ENCODE peak calls at places on chromosomes 12 and 14, in four cellular contexts. Q, U, W and Y are unnamed samples.

GRCh38 chr12:22935501-22935900 is 310.5 kb downstream of the ETNK1 start:
- DNase-seq in Q (no peak), U (no peak), W (no peak), Y (no peak)

GRCh38 chr14:97848351-97848980 is 1051.3 kb downstream of the VRK1 start:
- DNase-seq in Q (peak), U (peak), W (no peak), Y (no peak)

GRCh38 chr12:52206309-52207040 is 14.7 kb upstream of the KRT80 start:
- DNase-seq in Q (no peak), U (no peak), W (no peak), Y (no peak)

GRCh38 chr12:75571651-75572050 is 60.2 kb upstream of the KRR1 start:
- DNase-seq in Q (no peak), U (no peak), W (no peak), Y (no peak)

GRCh38 chr14:101219896-101220703 is 316.6 kb upstream of the RTL1 start:
- DNase-seq in Q (no peak), U (no peak), W (no peak), Y (no peak)

GRCh38 chr12:50507930-50508329 is 3.1 kb downstream of the DIP2B start:
- DNase-seq in Q (no peak), U (no peak), W (peak), Y (no peak)

GRCh38 chr14:90061849-90062794 is at the start of gene KCNK13:
- DNase-seq in Q (peak), U (no peak), W (peak), Y (no peak)

GRCh38 chr12:31790759-31791158 is 61.9 kb upstream of the AMN1 start:
- DNase-seq in Q (no peak), U (no peak), W (no peak), Y (no peak)

GRCh38 chr14:69181491-69181890 is 9.8 kb upstream of the EXD2 start:
- DNase-seq in Q (no peak), U (no peak), W (no peak), Y (no peak)

GRCh38 chr12:41795066-41795465 is 349.6 kb downstream of the GXYLT1 start:
- DNase-seq in Q (no peak), U (peak), W (no peak), Y (no peak)

GRCh38 chr12:14834502-14834901 is 8.8 kb downstream of the ART4 start:
- DNase-seq in Q (no peak), U (no peak), W (no peak), Y (no peak)

GRCh38 chr14:74735113-74735512 is 22.2 kb downstream of the FCF1 start:
- DNase-seq in Q (no peak), U (no peak), W (no peak), Y (no peak)

GRCh38 chr12:67661311-67662011 is 12.9 kb downstream of the DYRK2 start:
- DNase-seq in Q (no peak), U (no peak), W (no peak), Y (no peak)

GRCh38 chr12:46524778-46525177 is 152.2 kb upstream of the SLC38A2 start:
- DNase-seq in Q (no peak), U (no peak), W (no peak), Y (no peak)

GRCh38 chr12:49825360-49825970 is 2.7 kb downstream of the NCKAP5L start:
- DNase-seq in Q (no peak), U (no peak), W (peak), Y (no peak)

GRCh38 chr14:102853703-102854396 is 68.6 kb upstream of the AMN start:
- DNase-seq in Q (no peak), U (no peak), W (no peak), Y (no peak)

GRCh38 chr12:124217508-124217981 is 77.3 kb upstream of the RFLNA start:
- DNase-seq in Q (no peak), U (no peak), W (no peak), Y (no peak)